ENCODE peak calls at places on chromosomes 11 and 22, in nine cellular contexts. One of them, this sample, is unnamed.

GRCh38 chr11:122696662-122697061 is 41.1 kb downstream of the UBASH3B start:
- DNase-seq in germinal center: peak
- DNase-seq in iris pigment epithelial cell: no peak
- DNase-seq in glutamatergic neuron: no peak
- DNase-seq in occipital lobe: no peak
- DNase-seq in uterus: no peak
- DNase-seq in H9: no peak
- DNase-seq in AML-193: no peak
- DNase-seq in NCI-H2029 treated with DMSO at 0.1 percent for 48 hours: no peak
- DNase-seq in this sample: no peak

GRCh38 chr22:47030881-47031627 is 268.6 kb downstream of the TBC1D22A start:
- DNase-seq in glutamatergic neuron: no peak
- DNase-seq in NCI-H2029 treated with DMSO at 0.1 percent for 48 hours: no peak
- DNase-seq in H9: no peak
- DNase-seq in AML-193: no peak
- DNase-seq in uterus: no peak
- DNase-seq in germinal center: no peak
- DNase-seq in iris pigment epithelial cell: no peak
- DNase-seq in occipital lobe: no peak
- DNase-seq in this sample: no peak

GRCh38 chr22:50445880-50446707 is 28.7 kb downstream of the SBF1 start:
- DNase-seq in AML-193: no peak
- DNase-seq in H9: no peak
- DNase-seq in germinal center: no peak
- DNase-seq in occipital lobe: no peak
- DNase-seq in glutamatergic neuron: peak
- DNase-seq in iris pigment epithelial cell: no peak
- DNase-seq in uterus: no peak
- DNase-seq in NCI-H2029 treated with DMSO at 0.1 percent for 48 hours: no peak
- DNase-seq in this sample: no peak

GRCh38 chr11:59545179-59546020 is 34.1 kb downstream of the OR4D9 start:
- DNase-seq in AML-193: no peak
- DNase-seq in uterus: no peak
- DNase-seq in iris pigment epithelial cell: peak
- DNase-seq in glutamatergic neuron: no peak
- DNase-seq in occipital lobe: no peak
- DNase-seq in germinal center: no peak
- DNase-seq in NCI-H2029 treated with DMSO at 0.1 percent for 48 hours: no peak
- DNase-seq in H9: peak
- DNase-seq in this sample: no peak

GRCh38 chr11:32184057-32185055 is 93.5 kb downstream of the RCN1 start:
- DNase-seq in H9: no peak
- DNase-seq in AML-193: no peak
- DNase-seq in iris pigment epithelial cell: no peak
- DNase-seq in glutamatergic neuron: no peak
- DNase-seq in uterus: no peak
- DNase-seq in occipital lobe: no peak
- DNase-seq in germinal center: no peak
- DNase-seq in NCI-H2029 treated with DMSO at 0.1 percent for 48 hours: no peak
- DNase-seq in this sample: no peak

GRCh38 chr11:76293189-76293631 is 86.9 kb upstream of the WNT11 start:
- DNase-seq in NCI-H2029 treated with DMSO at 0.1 percent for 48 hours: no peak
- DNase-seq in glutamatergic neuron: no peak
- DNase-seq in iris pigment epithelial cell: no peak
- DNase-seq in occipital lobe: no peak
- DNase-seq in AML-193: no peak
- DNase-seq in H9: no peak
- DNase-seq in germinal center: no peak
- DNase-seq in uterus: no peak
- DNase-seq in this sample: no peak

GRCh38 chr11:66048525-66049313 is at the start of gene GAL3ST3:
- DNase-seq in glutamatergic neuron: peak
- DNase-seq in AML-193: no peak
- DNase-seq in occipital lobe: no peak
- DNase-seq in NCI-H2029 treated with DMSO at 0.1 percent for 48 hours: no peak
- DNase-seq in germinal center: no peak
- DNase-seq in iris pigment epithelial cell: no peak
- DNase-seq in H9: peak
- DNase-seq in uterus: no peak
- DNase-seq in this sample: peak

GRCh38 chr11:110587972-110588371 is 124.3 kb downstream of the ARHGAP20 start:
- DNase-seq in glutamatergic neuron: no peak
- DNase-seq in iris pigment epithelial cell: peak
- DNase-seq in NCI-H2029 treated with DMSO at 0.1 percent for 48 hours: no peak
- DNase-seq in occipital lobe: no peak
- DNase-seq in AML-193: no peak
- DNase-seq in uterus: no peak
- DNase-seq in H9: no peak
- DNase-seq in germinal center: no peak
- DNase-seq in this sample: no peak

GRCh38 chr11:13016415-13016814 is 7.3 kb downstream of the RASSF10 start:
- DNase-seq in occipital lobe: no peak
- DNase-seq in H9: no peak
- DNase-seq in NCI-H2029 treated with DMSO at 0.1 percent for 48 hours: no peak
- DNase-seq in iris pigment epithelial cell: no peak
- DNase-seq in AML-193: no peak
- DNase-seq in germinal center: no peak
- DNase-seq in glutamatergic neuron: no peak
- DNase-seq in uterus: no peak
- DNase-seq in this sample: no peak

This sample was measured in WTC11.